ENCODE peak calls at places on chromosomes 1 and 21, in four cellular contexts. E is PC-3, W is HCT116, C is GM23248. A is an unnamed sample. For H3K9me2, the result is how much of the 10 kb centered on the place peaks cover.

GRCh38 chr1:1169429-1170214 is 4.1 kb upstream of the TTLL10 start:
- DNase-seq in W (no peak), E (no peak), C (no peak), A (no peak)

GRCh38 chr1:172929006-172929405 is 121.7 kb downstream of the TNFSF18 start:
- DNase-seq in C (peak), W (no peak), E (peak), A (no peak)

GRCh38 chr1:14841456-14841855 is 243.0 kb downstream of the KAZN start:
- DNase-seq in E (no peak), C (no peak), W (no peak), A (no peak)

GRCh38 chr1:57874426-57874825 is 450.6 kb upstream of the DAB1 start:
- DNase-seq in E (no peak), C (no peak), W (no peak), A (no peak)

GRCh38 chr1:30034627-30035521 is 688.5 kb downstream of the MATN1 start:
- DNase-seq in C (peak), W (no peak), E (peak), A (no peak)

GRCh38 chr1:27350673-27351540 is 9.1 kb downstream of the SYTL1 start:
- DNase-seq in C (peak), W (no peak), E (no peak), A (no peak)

GRCh38 chr1:201021333-201022177 is 2.0 kb downstream of the KIF21B start:
- DNase-seq in C (no peak), W (no peak), E (no peak), A (peak)

GRCh38 chr1:10528066-10529014 is 53.6 kb downstream of the PEX14 start:
- DNase-seq in E (peak), C (peak), W (peak), A (no peak)

GRCh38 chr1:21217812-21218596 is 41.3 kb upstream of the EIF4G3 start:
- DNase-seq in W (no peak), C (peak), E (peak), A (no peak)

GRCh38 chr1:9289090-9289534 is 3.6 kb upstream of the SPSB1 start:
- DNase-seq in W (peak), C (peak), E (peak), A (peak)

GRCh38 chr1:38026592-38027200 is 14.2 kb downstream of the UTP11 start:
- DNase-seq in C (peak), E (peak), W (no peak), A (peak)

GRCh38 chr1:95532335-95532734 is 298.3 kb downstream of the RWDD3 start:
- DNase-seq in W (no peak), E (peak), C (no peak), A (no peak)

GRCh38 chr1:90721210-90722194 is 4.4 kb upstream of the BARHL2 start:
- DNase-seq in W (peak), C (peak), E (peak), A (peak)

GRCh38 chr1:41626146-41626545 is 141.7 kb upstream of the EDN2 start:
- DNase-seq in W (no peak), C (peak), E (peak), A (no peak)

GRCh38 chr21:44365251-44365966 is 12.0 kb downstream of the TRPM2 start:
- DNase-seq in C (no peak), W (no peak), E (no peak), A (no peak)

GRCh38 chr1:89999208-89999607 is 4.3 kb downstream of the ZNF326 start:
- DNase-seq in C (peak), E (no peak), W (no peak), A (no peak)

GRCh38 chr1:33013791-33014190 is 22.9 kb downstream of the AK2 start:
- DNase-seq in E (peak), C (no peak), W (no peak), A (no peak)

GRCh38 chr1:208093754-208094719 is 150.1 kb downstream of the PLXNA2 start:
- DNase-seq in E (peak), W (peak), C (peak), A (peak)

GRCh38 chr1:214072758-214073157 is 85.0 kb downstream of the PROX1 start:
- DNase-seq in C (no peak), E (no peak), W (no peak), A (no peak)

GRCh38 chr1:48077860-48078259 is 80.7 kb upstream of the TRABD2B start:
- DNase-seq in W (no peak), E (no peak), C (no peak), A (no peak)

GRCh38 chr1:238501290-238501689 is 610.6 kb upstream of the ZP4 start:
- DNase-seq in C (no peak), E (no peak), W (no peak), A (no peak)

GRCh38 chr1:87588445-87588844 is 259.8 kb downstream of the LMO4 start:
- DNase-seq in C (no peak), E (no peak), W (no peak), A (peak)

GRCh38 chr1:3061566-3061965 is 7.4 kb upstream of the PRDM16 start:
- DNase-seq in W (no peak), E (no peak), C (no peak), A (no peak)

GRCh38 chr1:61914823-61915482 is 172.7 kb downstream of the PATJ start:
- DNase-seq in E (no peak), C (no peak), W (peak), A (no peak)

GRCh38 chr1:70583522-70583921 is 172.5 kb downstream of the CTH start:
- DNase-seq in C (no peak), E (no peak), W (no peak), A (no peak)

GRCh38 chr1:187078916-187079315 is 250.2 kb downstream of the PLA2G4A start:
- DNase-seq in W (no peak), C (no peak), E (no peak), A (no peak)

GRCh38 chr1:216902669-216903388 is 179.6 kb upstream of the ESRRG start:
- DNase-seq in W (no peak), C (no peak), E (peak), A (no peak)

GRCh38 chr1:204390731-204391466 is 20.7 kb downstream of the PPP1R15B start:
- DNase-seq in E (no peak), W (no peak), C (no peak), A (no peak)

DNA sequence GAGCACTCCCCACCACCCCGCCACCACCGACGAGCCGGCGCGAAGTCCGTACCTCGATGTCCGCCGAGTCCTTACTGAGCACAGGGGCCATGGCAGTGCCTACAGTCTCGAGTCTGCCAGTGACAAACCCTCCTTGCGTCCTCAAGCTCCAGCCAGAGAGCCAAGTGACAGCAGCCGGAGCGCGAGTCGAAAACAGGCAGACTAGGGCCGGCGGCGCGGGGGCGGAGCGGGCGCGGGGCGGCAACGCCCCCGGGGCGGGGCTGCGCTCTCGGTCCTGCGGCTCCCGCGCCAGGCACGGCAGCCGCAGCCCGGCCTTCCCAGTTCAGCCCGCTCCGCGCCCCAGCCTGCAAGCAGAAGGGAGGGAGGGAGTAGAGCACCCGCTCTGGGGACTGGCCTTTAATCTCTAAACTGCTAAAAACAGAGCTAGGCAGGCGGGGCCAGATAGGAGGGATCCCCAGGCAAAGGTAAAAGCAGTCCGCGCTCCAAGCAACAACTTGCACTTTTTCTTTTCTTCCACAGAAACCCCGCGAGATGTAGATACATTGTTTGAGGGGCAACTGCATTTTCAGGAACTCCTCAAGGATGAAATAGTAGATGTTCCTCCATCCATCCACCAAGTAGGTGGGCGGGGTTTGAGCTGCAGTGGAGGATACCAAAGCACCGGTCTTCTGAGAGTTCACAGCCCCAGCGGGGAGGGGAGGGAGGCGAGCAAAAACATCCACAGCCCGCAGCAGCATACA is at the start of gene DPYD:
- DNase-seq in W (peak), C (peak), E (peak), A (peak)
- H3K9ac ChIP-seq in W (peak), C (peak), E (peak), A (peak)

GRCh38 chr1:181608951-181609350 is 125.6 kb downstream of the CACNA1E start:
- DNase-seq in W (no peak), C (no peak), E (no peak), A (no peak)

GRCh38 chr1:181608386-181608785 is 125.1 kb downstream of the CACNA1E start:
- DNase-seq in E (no peak), C (no peak), W (no peak), A (no peak)

GRCh38 chr1:181603735-181604410 is 120.6 kb downstream of the CACNA1E start:
- DNase-seq in E (no peak), W (no peak), C (no peak), A (no peak)

GRCh38 chr1:181604482-181604881 is 121.2 kb downstream of the CACNA1E start:
- DNase-seq in W (no peak), E (no peak), C (no peak), A (no peak)

DNA sequence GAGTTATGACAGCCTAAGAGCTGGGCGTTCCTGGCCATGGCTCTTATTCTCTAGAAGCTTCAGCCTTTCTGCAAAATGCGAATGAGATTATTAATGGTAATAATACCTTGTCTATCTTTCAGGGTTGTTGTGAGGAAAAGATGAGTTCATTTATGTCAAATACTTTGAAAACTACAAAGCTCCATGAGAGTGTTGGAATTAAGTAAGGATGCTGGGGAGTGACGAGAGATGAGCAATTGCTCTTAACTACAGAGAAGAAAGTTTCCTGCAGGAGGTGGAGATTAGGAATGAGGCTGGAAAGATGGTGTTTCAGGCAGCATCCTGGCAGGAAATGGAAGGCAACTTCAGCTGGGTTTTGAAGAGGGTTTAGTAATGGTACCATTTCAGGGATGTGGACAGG is 124.2 kb downstream of the CACNA1E start:
- DNase-seq in W (no peak), C (no peak), E (no peak), A (no peak)
- H3K9me2 ChIP-seq in W (under half), C (under half), E (under half), A (under half)

GRCh38 chr1:236140705-236141446 is 1.5 kb upstream of the GPR137B start:
- DNase-seq in E (no peak), W (no peak), C (no peak), A (no peak)

GRCh38 chr1:236139495-236139894 is 2.8 kb upstream of the GPR137B start:
- DNase-seq in C (no peak), E (no peak), W (no peak), A (no peak)

GRCh38 chr1:236142358-236143103 is at the start of gene GPR137B:
- DNase-seq in C (peak), W (no peak), E (peak), A (no peak)

GRCh38 chr1:236143104-236143948 is 987 bp downstream of the GPR137B start:
- DNase-seq in C (peak), E (peak), W (no peak), A (no peak)

DNA sequence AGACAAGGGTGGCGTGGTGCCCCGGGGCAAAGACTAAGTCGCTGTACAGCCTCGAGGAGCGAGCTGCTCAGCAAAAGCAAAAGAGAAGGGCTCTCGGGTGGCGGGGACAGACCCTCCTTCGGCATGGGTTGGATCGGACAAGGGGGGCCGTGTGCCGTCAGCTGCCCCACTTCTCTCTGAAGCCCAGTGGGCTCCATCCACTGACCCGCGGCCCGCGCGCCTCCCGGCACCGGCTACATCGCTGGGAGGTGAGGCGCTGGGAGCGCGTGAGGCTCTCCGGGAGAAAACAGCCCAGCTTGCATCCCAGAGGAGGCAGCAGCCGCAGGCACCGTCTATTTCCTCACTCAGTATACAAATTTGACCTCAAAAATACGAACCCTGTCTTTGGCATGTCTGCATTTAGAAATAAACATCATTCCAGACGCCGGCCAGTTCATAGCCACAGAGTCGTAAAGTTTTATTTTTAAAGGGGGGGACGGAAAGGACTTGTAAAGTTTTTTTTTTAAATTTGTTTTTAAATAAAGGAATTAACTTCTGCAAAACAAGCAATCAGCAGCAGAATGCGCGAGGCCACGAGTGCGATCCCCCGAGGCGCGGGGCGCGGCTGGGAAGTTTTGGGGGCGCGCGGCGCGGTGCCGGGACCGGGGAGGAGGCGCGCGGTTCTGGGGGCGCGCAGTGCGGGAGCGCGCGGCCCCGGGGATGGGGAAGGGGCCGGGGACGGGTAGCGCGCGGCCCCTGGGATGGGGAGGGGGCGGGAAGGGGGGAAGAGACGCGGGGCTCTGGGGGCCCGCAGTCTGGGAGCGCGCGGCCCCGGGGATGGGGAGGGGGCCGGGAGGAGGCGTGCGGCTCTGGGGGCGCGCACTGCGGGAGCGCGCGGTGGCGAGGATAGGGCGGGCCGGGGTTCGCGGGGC is 637 bp upstream of the GPR137B start:
- DNase-seq in E (peak), W (no peak), C (peak), A (no peak)
- TF ChIP-seq EZH2 in E (no peak), W (no peak), C (no peak), A (no peak)

GRCh38 chr1:205454903-205455335 is 926 bp downstream of the BLACAT1 start:
- DNase-seq in E (no peak), W (no peak), C (no peak), A (no peak)

GRCh38 chr1:205456868-205457724 is 1.3 kb upstream of the BLACAT1 start:
- DNase-seq in W (no peak), E (no peak), C (no peak), A (no peak)

GRCh38 chr1:205456383-205456867 is 580 bp upstream of the BLACAT1 start:
- DNase-seq in E (no peak), C (no peak), W (no peak), A (no peak)

GRCh38 chr1:205453466-205453865 is 2.4 kb downstream of the BLACAT1 start:
- DNase-seq in E (no peak), C (no peak), W (no peak), A (no peak)

DNA sequence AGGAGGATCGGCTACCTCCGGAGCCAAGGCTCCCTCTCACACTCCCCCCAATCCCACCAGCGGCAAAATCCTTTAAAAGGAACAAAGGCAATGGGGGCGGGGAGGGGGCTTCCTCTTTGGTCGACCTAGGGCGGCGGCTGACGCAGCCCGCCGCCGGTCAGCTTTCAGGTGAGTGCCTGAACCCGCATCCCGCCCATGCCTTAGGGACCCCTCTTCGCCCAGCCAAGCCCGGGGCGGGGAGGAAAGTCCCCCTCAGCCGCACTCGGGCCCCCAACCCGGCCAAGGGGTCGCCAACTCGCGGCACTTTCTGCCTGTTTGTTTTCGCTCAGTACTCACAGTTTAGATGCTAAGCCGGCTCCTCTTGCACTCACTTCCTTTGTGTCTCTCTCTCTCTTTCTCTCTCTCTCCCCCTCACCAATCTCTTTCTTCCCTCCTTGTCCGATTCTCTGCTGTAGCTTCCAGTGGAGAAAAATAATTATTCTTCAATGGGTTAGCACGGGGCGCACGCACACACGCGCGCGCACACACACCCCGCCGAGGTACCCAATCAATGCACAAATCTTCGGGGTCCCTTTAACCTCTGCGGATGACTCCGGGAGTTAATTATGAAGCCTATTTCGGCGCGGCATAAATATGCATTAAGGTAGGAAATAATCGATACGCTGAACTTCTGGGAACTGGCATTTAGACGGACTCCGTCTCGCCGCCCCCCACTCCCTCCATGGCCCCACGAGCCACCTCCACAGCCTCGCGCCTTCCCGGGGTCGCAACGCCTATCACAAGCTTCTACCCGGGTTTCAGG is at the start of gene BLACAT1:
- DNase-seq in W (no peak), E (no peak), C (no peak), A (no peak)
- H3K9ac ChIP-seq in W (peak), E (no peak), C (no peak), A (no peak)

GRCh38 chr1:184416476-184416875 is 29.6 kb downstream of the C1orf21 start:
- DNase-seq in C (peak), E (peak), W (no peak), A (no peak)
- H3K9me2 ChIP-seq in C (under half), E (under half), W (under half), A (under half)

DNA sequence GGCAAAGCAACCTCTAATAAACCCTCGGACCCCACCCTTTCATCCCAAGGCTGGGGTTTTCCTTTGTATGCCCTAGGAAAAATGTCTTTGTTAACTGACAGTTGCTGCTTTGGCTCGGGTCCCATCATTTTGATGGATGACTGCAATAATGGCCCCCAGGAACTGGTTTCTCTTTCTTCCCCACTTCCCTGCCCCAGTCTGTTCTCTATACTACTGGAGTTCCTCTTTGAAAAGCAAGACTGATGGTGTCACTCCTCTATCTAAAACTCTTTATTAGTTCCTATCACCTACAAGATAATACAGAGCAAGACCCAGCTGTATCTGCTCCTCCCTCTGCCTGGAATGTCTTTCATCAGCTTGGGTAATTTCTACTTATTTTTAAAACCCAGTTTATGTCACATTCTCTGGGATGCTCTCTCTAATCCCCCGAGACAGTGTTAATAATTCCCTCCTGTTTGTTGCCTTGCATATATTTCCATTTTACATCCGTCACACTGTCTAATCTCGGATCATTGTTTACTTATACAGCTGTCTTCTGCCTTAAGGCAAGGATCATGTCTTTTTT is 16.2 kb downstream of the SLAMF1 start:
- DNase-seq in C (no peak), E (no peak), W (no peak), A (no peak)
- TF ChIP-seq EZH2 in C (no peak), E (no peak), W (no peak), A (no peak)

A was measured in MM.1S.